ENCODE peak calls at places on chromosomes 7 and 10, in seven cellular contexts. D, Y, A, H, E, C and U are unnamed samples.

GRCh38 chr10:70391654-70392053 is 9.2 kb upstream of the LRRC20 start:
- DNase-seq in Y (no peak), E (no peak), C (no peak), D (no peak), A (no peak), H (no peak), U (no peak)

GRCh38 chr7:50657912-50658311 is 92.7 kb upstream of the DDC start:
- DNase-seq in C (no peak), E (no peak), D (no peak), H (no peak), Y (no peak), A (peak), U (no peak)

GRCh38 chr7:111011500-111011899 is 79.4 kb upstream of the LRRN3 start:
- DNase-seq in H (no peak), D (no peak), A (no peak), E (no peak), Y (no peak), C (no peak), U (no peak)

GRCh38 chr7:18384491-18385143 is 110.9 kb upstream of the HDAC9 start:
- DNase-seq in D (no peak), Y (no peak), H (no peak), E (no peak), C (no peak), A (no peak), U (no peak)

GRCh38 chr7:48611993-48612392 is 312.4 kb upstream of the CDC14C start:
- DNase-seq in C (no peak), E (no peak), Y (no peak), H (no peak), A (no peak), D (no peak), U (no peak)

GRCh38 chr10:129877773-129878371 is 86.2 kb downstream of the EBF3 start:
- DNase-seq in A (peak), D (peak), C (no peak), H (peak), E (peak), Y (peak), U (no peak)

GRCh38 chr10:118045154-118045841 is 1.4 kb downstream of the RAB11FIP2 start:
- DNase-seq in D (no peak), Y (no peak), A (no peak), C (no peak), E (no peak), H (no peak), U (no peak)

GRCh38 chr7:32569388-32570289 is 74.3 kb downstream of the AVL9 start:
- DNase-seq in C (no peak), D (peak), Y (no peak), E (no peak), A (no peak), H (no peak), U (no peak)

GRCh38 chr7:45585628-45586027 is 11.5 kb downstream of the ADCY1 start:
- DNase-seq in Y (no peak), A (no peak), D (no peak), E (no peak), H (no peak), C (no peak), U (no peak)

GRCh38 chr7:45584261-45585210 is 10.4 kb downstream of the ADCY1 start:
- DNase-seq in Y (no peak), A (no peak), D (no peak), H (no peak), E (no peak), C (no peak), U (no peak)

GRCh38 chr7:45588466-45588865 is 14.3 kb downstream of the ADCY1 start:
- DNase-seq in D (no peak), Y (no peak), A (no peak), E (no peak), H (no peak), C (no peak), U (no peak)

GRCh38 chr7:45589061-45589460 is 14.9 kb downstream of the ADCY1 start:
- DNase-seq in C (no peak), Y (no peak), H (no peak), E (no peak), D (no peak), A (no peak), U (no peak)

GRCh38 chr7:45586748-45587520 is 12.8 kb downstream of the ADCY1 start:
- DNase-seq in E (no peak), C (no peak), H (no peak), A (no peak), Y (no peak), D (no peak), U (no peak)
- TF ChIP-seq USF2 in E (no peak), C (no peak), H (no peak), A (no peak), Y (no peak), D (no peak), U (no peak)

DNA sequence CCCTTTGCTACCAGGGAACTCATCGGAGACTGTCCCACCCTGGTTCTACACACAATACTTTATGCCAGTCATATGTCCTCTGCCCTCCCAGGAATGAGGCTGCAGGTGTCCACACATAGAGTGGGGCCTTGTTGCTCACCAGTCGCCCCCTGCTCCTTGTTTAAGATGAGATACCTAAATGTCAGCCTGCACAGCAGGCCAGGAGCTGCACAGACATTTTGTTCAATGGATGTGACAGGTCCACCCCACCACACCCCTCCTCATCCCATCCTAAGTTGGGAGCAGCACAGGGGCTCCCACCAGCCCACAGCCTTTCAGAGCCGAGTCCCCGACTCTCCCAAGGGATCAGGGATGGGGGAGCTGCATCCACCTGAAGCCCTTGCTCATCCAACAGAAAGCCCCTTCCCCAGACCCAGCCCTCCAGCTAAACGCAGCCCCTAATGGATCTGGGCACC is 6.2 kb upstream of the GRID1 start:
- DNase-seq in C (no peak), H (no peak), Y (no peak), E (no peak), A (peak), D (no peak), U (no peak)
- H3K4me3 ChIP-seq in C (no peak), H (no peak), Y (no peak), E (no peak), A (no peak), D (no peak), U (no peak)

DNA sequence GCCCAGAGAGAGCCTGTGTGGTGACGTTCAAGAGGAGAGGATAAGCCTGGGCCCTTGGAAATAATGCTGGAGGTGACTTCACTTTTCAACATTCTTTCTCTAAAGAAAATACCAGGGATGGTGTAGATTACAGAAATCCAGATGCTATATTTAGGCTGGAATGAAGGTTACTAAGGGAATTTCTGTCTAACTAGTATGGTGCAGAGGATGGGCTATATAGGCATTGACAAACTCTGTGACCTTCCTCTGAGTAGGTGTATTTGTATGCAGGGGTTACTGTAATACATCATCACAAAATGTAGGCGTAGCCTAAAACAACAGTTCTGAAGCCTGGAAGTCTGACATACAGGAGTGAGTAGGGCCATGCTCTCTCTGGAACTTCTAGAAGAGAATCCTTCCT is 155.3 kb upstream of the INHBA start:
- DNase-seq in D (no peak), A (no peak), E (no peak), C (no peak), Y (no peak), H (no peak), U (peak)
- TF ChIP-seq USF2 in D (no peak), A (no peak), E (no peak), C (no peak), Y (no peak), H (no peak), U (no peak)

GRCh38 chr10:45429790-45430189 is 55.8 kb downstream of the ALOX5 start:
- DNase-seq in Y (no peak), H (no peak), A (no peak), C (no peak), D (no peak), E (no peak), U (no peak)

GRCh38 chr10:45425628-45426563 is 51.9 kb downstream of the ALOX5 start:
- DNase-seq in E (no peak), D (peak), C (no peak), H (no peak), Y (no peak), A (no peak), U (no peak)

GRCh38 chr10:45427956-45428338 is 53.9 kb downstream of the ALOX5 start:
- DNase-seq in D (no peak), E (no peak), Y (no peak), C (no peak), A (no peak), H (no peak), U (no peak)

GRCh38 chr10:45428611-45429510 is 54.8 kb downstream of the ALOX5 start:
- DNase-seq in C (no peak), E (no peak), D (no peak), A (no peak), Y (no peak), H (no peak), U (no peak)

DNA sequence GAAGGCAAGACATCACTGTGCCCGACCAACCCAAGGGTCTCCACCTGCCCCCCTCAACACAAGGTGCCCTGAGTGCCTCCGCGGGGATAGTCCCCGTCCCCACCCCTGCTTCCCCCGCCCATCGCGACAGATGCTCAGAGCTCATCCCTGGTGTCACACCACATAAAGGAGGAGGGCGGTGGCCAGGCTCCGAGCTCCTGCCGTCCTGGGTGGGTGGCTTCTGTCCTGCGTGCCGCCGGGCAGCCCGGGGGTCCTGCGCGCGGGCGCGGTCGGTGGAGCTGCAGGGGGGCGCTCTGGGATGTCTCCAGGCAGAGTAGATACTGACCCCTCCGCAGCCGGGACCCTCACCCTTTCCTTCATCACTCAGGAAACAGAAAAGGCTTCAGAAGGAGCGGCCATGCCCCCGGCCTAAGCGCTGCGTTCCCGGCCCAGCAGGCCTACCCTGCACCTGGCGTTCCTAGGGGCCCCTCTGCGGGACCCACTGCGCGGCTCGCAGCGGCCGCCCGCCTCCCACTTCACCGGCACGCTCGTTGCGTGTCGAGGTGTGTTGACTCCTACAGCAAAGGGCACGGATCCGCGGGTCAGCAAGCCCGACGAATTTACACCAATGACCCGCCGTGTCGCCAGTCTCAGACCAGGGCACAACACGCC is 53.4 kb downstream of the ALOX5 start:
- DNase-seq in H (no peak), D (no peak), C (no peak), Y (no peak), A (no peak), E (no peak), U (no peak)
- H3K4me3 ChIP-seq in H (no peak), D (no peak), C (no peak), Y (no peak), A (no peak), E (no peak), U (no peak)

DNA sequence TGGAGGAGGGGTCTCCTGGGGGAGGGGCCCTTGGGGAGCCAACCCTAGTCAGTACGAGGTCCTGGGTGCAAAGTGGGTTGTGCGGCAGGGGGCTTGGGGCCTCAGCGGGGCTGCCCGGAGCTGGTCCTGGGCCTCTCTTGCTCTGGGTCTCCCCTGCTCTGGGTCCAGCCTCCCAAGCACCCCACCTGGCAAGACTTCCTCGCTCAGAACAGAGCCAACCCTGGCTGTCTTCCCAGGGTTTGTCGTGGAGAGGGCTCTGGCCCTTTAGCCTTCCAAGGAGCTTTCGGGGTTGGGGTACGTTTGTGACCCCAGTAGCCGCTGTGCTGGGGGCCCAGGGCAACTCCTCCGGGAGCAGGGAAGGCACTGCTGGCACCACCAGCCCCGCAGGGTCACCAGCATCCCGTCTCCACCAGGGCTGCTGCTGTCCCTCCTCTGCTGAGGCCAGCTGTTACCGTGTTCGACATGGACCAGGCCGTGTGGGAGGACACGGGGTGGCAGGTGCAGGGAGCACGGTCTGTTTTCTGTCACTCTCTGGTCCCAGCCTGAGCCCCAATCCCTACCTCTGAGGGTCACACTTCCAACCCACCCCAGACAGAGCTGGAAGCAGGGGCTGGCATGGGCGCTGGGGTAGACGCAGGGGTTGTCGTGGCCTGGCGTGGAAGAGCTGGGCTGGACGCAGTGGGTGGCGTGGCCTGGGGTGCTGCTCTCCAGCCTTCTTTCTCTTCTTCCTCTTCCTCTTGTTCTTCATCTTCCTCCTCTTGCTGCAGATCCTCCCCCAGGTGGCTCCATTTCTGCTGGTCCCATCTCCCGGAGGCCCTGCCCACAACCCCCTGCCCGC is 22.9 kb downstream of the PWWP2B start:
- DNase-seq in C (no peak), E (no peak), D (no peak), Y (peak), A (no peak), H (no peak), U (no peak)
- TF ChIP-seq USF2 in C (no peak), E (no peak), D (no peak), Y (no peak), A (no peak), H (no peak), U (no peak)